ENCODE peak calls at places on chromosomes 13 and 19, in seven cellular contexts. One of them, this sample, is unnamed.

GRCh38 chr13:44052843-44053607 is 173.3 kb downstream of the LACC1 start:
- DNase-seq in fibroblast of the aortic adventitia: peak; percentile 52
- DNase-seq in T-cell: no peak
- DNase-seq in HFFc6: peak; percentile 23
- DNase-seq in retina: peak; percentile 78
- DNase-seq in amniotic stem cell: peak; percentile 22
- DNase-seq in Daoy: no peak
- DNase-seq in this sample: peak; percentile 88

GRCh38 chr13:35160921-35161320 is 218.9 kb downstream of the NBEA start:
- DNase-seq in fibroblast of the aortic adventitia: no peak
- DNase-seq in T-cell: no peak
- DNase-seq in HFFc6: no peak
- DNase-seq in retina: no peak
- DNase-seq in amniotic stem cell: no peak
- DNase-seq in Daoy: no peak
- DNase-seq in this sample: no peak

GRCh38 chr13:111940892-111941291 is 126.1 kb upstream of the SOX1 start:
- DNase-seq in fibroblast of the aortic adventitia: no peak
- DNase-seq in T-cell: no peak
- DNase-seq in HFFc6: no peak
- DNase-seq in retina: no peak
- DNase-seq in amniotic stem cell: no peak
- DNase-seq in Daoy: no peak
- DNase-seq in this sample: no peak

GRCh38 chr19:18879579-18880373 is 16.2 kb downstream of the CERS1 start:
- DNase-seq in fibroblast of the aortic adventitia: no peak
- DNase-seq in T-cell: no peak
- DNase-seq in HFFc6: peak; percentile 22
- DNase-seq in retina: no peak
- DNase-seq in amniotic stem cell: no peak
- DNase-seq in Daoy: peak; percentile 50
- DNase-seq in this sample: no peak

GRCh38 chr13:110415669-110416068 is 108.6 kb downstream of the COL4A2 start:
- DNase-seq in fibroblast of the aortic adventitia: no peak
- DNase-seq in T-cell: no peak
- DNase-seq in HFFc6: no peak
- DNase-seq in retina: no peak
- DNase-seq in amniotic stem cell: no peak
- DNase-seq in Daoy: peak; percentile 58
- DNase-seq in this sample: no peak

GRCh38 chr13:113078895-113079720 is 26.5 kb upstream of the F7 start:
- DNase-seq in fibroblast of the aortic adventitia: no peak
- DNase-seq in T-cell: no peak
- DNase-seq in HFFc6: no peak
- DNase-seq in retina: no peak
- DNase-seq in amniotic stem cell: no peak
- DNase-seq in Daoy: no peak
- DNase-seq in this sample: no peak

GRCh38 chr13:41916173-41916954 is 44.5 kb downstream of the VWA8 start:
- DNase-seq in fibroblast of the aortic adventitia: peak; percentile 86
- DNase-seq in T-cell: no peak
- DNase-seq in HFFc6: peak; percentile 84
- DNase-seq in retina: no peak
- DNase-seq in amniotic stem cell: peak; percentile 16
- DNase-seq in Daoy: peak; percentile 40
- DNase-seq in this sample: peak; percentile 49

GRCh38 chr19:15945301-15945700 is 3.5 kb upstream of the OR10H4 start:
- DNase-seq in fibroblast of the aortic adventitia: no peak
- DNase-seq in T-cell: no peak
- DNase-seq in HFFc6: no peak
- DNase-seq in retina: no peak
- DNase-seq in amniotic stem cell: no peak
- DNase-seq in Daoy: no peak
- DNase-seq in this sample: no peak

GRCh38 chr19:5434970-5435641 is 20.1 kb upstream of the ZNRF4 start:
- DNase-seq in fibroblast of the aortic adventitia: peak; percentile 67
- DNase-seq in T-cell: no peak
- DNase-seq in HFFc6: peak; percentile 87
- DNase-seq in retina: no peak
- DNase-seq in amniotic stem cell: peak; percentile 81
- DNase-seq in Daoy: peak; percentile 95
- DNase-seq in this sample: no peak

GRCh38 chr13:76316998-76317527 is 569.1 kb downstream of the KCTD12 start:
- DNase-seq in fibroblast of the aortic adventitia: peak; percentile 73
- DNase-seq in T-cell: no peak
- DNase-seq in HFFc6: no peak
- DNase-seq in retina: no peak
- DNase-seq in amniotic stem cell: no peak
- DNase-seq in Daoy: no peak
- DNase-seq in this sample: no peak

This sample was measured in retinal pigment epithelial cell.